ENCODE peak calls at places on chromosome X, in ten cellular contexts. G, U, X, T, S, P, B, Z, V and Y are unnamed samples.
A peak's percentile ranks its signal among the peaks of the same experiment; 100 is the strongest.

GRCh38 chrX:85851418-85851817 is 195.9 kb downstream of the CHM start:
- DNase-seq in G (no peak), U (peak; percentile 11), X (peak; percentile 8), T (no peak), S (peak; percentile 3), P (no peak), B (no peak), Z (no peak), V (peak; percentile 29), Y (no peak)

GRCh38 chrX:77087529-77088169 is 359.5 kb upstream of the FGF16 start:
- DNase-seq in G (peak; percentile 55), U (peak; percentile 7), X (no peak), T (peak; percentile 26), S (peak; percentile 10), P (no peak), B (no peak), Z (no peak), V (no peak), Y (no peak)

GRCh38 chrX:53316860-53317237 is 35.5 kb upstream of the IQSEC2 start:
- DNase-seq in G (no peak), U (no peak), X (no peak), T (no peak), S (no peak), P (no peak), B (no peak), Z (no peak), V (no peak), Y (no peak)

GRCh38 chrX:132876509-132876837 is 82.0 kb downstream of the HS6ST2 start:
- DNase-seq in G (no peak), U (no peak), X (no peak), T (peak; percentile 10), S (no peak), P (no peak), B (no peak), Z (no peak), V (no peak), Y (no peak)

GRCh38 chrX:108245462-108245861 is 153.9 kb downstream of the ATG4A start:
- DNase-seq in G (no peak), U (no peak), X (no peak), T (no peak), S (no peak), P (no peak), B (no peak), Z (no peak), V (no peak), Y (no peak)

GRCh38 chrX:120517936-120518335 is 42.8 kb downstream of the CUL4B start:
- DNase-seq in G (no peak), U (peak; percentile 52), X (no peak), T (peak; percentile 85), S (peak; percentile 83), P (no peak), B (no peak), Z (no peak), V (no peak), Y (no peak)

GRCh38 chrX:73847991-73848390 is 285.0 kb downstream of the CHIC1 start:
- DNase-seq in G (no peak), U (peak; percentile 1), X (no peak), T (no peak), S (no peak), P (no peak), B (no peak), Z (no peak), V (no peak), Y (no peak)

GRCh38 chrX:76454456-76454927 is 27.0 kb downstream of the MAGEE1 start:
- DNase-seq in G (no peak), U (peak; percentile 15), X (no peak), T (peak; percentile 2), S (peak; percentile 9), P (no peak), B (peak; percentile 28), Z (no peak), V (no peak), Y (no peak)

GRCh38 chrX:42603016-42603415 is 174.9 kb downstream of the PPP1R2C start:
- DNase-seq in G (no peak), U (no peak), X (no peak), T (no peak), S (no peak), P (no peak), B (no peak), Z (no peak), V (no peak), Y (no peak)

GRCh38 chrX:26915064-26915463 is 548.1 kb downstream of the PPP4R3C start:
- DNase-seq in G (no peak), U (no peak), X (no peak), T (peak; percentile 23), S (no peak), P (no peak), B (no peak), Z (no peak), V (no peak), Y (no peak)

GRCh38 chrX:39157006-39157405 is 355.7 kb downstream of the MID1IP1 start:
- DNase-seq in G (no peak), U (no peak), X (no peak), T (no peak), S (no peak), P (no peak), B (no peak), Z (no peak), V (no peak), Y (no peak)

GRCh38 chrX:7132335-7133035 is 15.0 kb upstream of the STS start:
- DNase-seq in G (peak; percentile 52), U (peak; percentile 66), X (no peak), T (peak; percentile 79), S (peak; percentile 73), P (no peak), B (peak; percentile 69), Z (no peak), V (peak; percentile 88), Y (no peak)

GRCh38 chrX:31213941-31214340 is 142.1 kb upstream of the FTHL17 start:
- DNase-seq in G (no peak), U (peak; percentile 33), X (peak; percentile 28), T (no peak), S (peak; percentile 19), P (no peak), B (peak; percentile 54), Z (no peak), V (no peak), Y (no peak)

GRCh38 chrX:38968344-38968743 is 167.1 kb downstream of the MID1IP1 start:
- DNase-seq in G (no peak), U (peak; percentile 36), X (no peak), T (no peak), S (no peak), P (no peak), B (no peak), Z (no peak), V (no peak), Y (no peak)

GRCh38 chrX:104435249-104435648 is 130.8 kb upstream of the IL1RAPL2 start:
- DNase-seq in G (no peak), U (no peak), X (no peak), T (no peak), S (no peak), P (no peak), B (no peak), Z (no peak), V (no peak), Y (no peak)

GRCh38 chrX:119155416-119156035 is 27.9 kb upstream of the KIAA1210 start:
- DNase-seq in G (no peak), U (peak; percentile 81), X (no peak), T (peak; percentile 75), S (peak; percentile 40), P (no peak), B (no peak), Z (no peak), V (no peak), Y (no peak)

DNA sequence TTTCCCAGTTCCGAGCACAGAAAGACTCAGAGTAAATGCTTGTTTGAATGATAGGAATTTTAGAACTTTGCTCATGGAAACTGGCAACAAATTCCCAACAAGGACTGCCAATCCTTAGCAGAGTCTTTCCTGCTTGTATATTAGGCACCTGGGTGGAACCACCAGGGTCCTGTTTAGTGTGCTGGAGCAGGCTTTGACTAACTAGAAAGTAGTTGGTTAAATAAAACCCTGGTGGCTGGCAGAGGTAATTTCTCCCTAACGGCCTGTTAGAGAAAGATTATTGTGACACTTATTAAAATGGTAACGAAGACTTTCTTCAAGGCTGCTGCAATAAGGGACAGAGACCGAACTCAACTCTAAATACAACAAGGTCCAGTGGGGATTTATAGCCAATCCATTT is 103.6 kb upstream of the TEX13D start:
- DNase-seq in G (no peak), U (no peak), X (no peak), T (no peak), S (no peak), P (no peak), B (peak; percentile 5), Z (no peak), V (no peak), Y (no peak)
- TF ChIP-seq CTCF in G (no peak), U (no peak), X (no peak), T (no peak), S (no peak), P (no peak), B (no peak), Z (no peak), V (no peak), Y (no peak)

DNA sequence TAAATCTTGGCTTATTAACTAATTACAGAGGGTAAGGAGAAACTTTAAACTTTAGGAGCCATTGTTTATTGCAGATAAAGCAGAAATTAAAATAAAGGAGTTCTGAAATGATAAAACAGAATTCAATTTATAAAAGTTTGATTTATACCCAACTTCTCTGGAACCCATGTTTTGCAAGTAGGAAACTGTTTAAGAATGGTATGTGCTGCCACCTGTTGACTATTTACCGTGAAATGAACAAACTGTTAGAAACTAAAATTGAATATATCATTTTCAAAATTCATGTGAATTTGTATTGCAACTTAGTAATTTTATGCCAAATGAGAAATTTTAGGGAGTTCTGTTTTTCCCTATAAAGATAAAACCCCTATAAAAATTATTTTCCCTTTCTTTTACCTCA is 11.0 kb upstream of the TBC1D8B start:
- DNase-seq in G (no peak), U (peak; percentile 31), X (no peak), T (peak; percentile 13), S (peak; percentile 14), P (no peak), B (peak; percentile 9), Z (no peak), V (no peak), Y (no peak)
- TF ChIP-seq CTCF in G (peak; percentile 42), U (peak; percentile 27), X (peak; percentile 43), T (no peak), S (peak; percentile 42), P (no peak), B (peak; percentile 72), Z (peak; percentile 80), V (no peak), Y (no peak)

GRCh38 chrX:125786306-125786705 is 379.8 kb downstream of the DCAF12L2 start:
- DNase-seq in G (no peak), U (no peak), X (no peak), T (peak; percentile 3), S (no peak), P (no peak), B (no peak), Z (no peak), V (no peak), Y (no peak)
- TF ChIP-seq CTCF in G (no peak), U (no peak), X (no peak), T (no peak), S (no peak), P (no peak), B (no peak), Z (no peak), V (no peak), Y (no peak)

DNA sequence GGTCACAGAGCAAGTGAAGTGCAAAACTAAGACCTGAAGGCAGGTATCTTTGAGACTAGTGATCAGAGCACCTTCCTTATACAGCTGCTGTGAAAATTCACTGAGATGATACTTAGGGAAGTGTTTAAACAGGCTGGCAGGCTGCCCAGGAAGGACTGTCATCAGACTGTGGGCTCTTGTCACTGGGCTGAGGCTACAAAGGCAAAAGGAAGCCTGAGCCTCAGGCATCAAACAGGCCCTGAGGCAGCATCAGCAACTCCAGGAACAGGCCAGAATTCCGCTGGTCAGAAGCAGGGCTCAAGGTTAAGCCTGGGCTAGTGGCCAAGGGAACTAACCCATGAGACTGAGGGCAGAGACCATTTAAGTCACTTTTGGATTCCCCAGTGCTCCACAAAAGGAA is 12.9 kb downstream of the PJA1 start:
- DNase-seq in G (peak; percentile 67), U (no peak), X (no peak), T (no peak), S (no peak), P (no peak), B (no peak), Z (no peak), V (peak; percentile 44), Y (peak; percentile 70)
- TF ChIP-seq CTCF in G (no peak), U (no peak), X (no peak), T (no peak), S (no peak), P (no peak), B (no peak), Z (no peak), V (no peak), Y (no peak)